ENCODE peak calls at places on chromosomes 5 and 9, in nine cellular contexts. T is upper lobe of right lung, C is Peyer's patch, O is spleen, Z is heart right ventricle, P is K562, N is left lung, B is transverse colon, D is prostate gland. K is an unnamed sample.

GRCh38 chr9:2230362-2230761 is 215.2 kb downstream of the SMARCA2 start:
- DNase-seq in O (no peak), N (no peak), D (no peak), C (no peak), B (no peak), Z (no peak), T (no peak), P (no peak), K (no peak)

GRCh38 chr9:114606068-114606467 is 5.0 kb upstream of the TMEM268 start:
- DNase-seq in Z (no peak), D (no peak), O (no peak), B (no peak), T (no peak), P (no peak), N (no peak), C (no peak), K (no peak)

GRCh38 chr5:24225051-24225450 is 419.7 kb downstream of the CDH10 start:
- DNase-seq in C (no peak), Z (no peak), B (no peak), O (no peak), T (no peak), N (no peak), D (no peak), P (no peak), K (no peak)

GRCh38 chr5:464843-465590 is 22.0 kb downstream of the EXOC3 start:
- DNase-seq in C (no peak), D (no peak), Z (no peak), O (peak), P (no peak), T (peak), B (peak), N (peak), K (peak)

GRCh38 chr9:7266911-7267555 is 509.3 kb downstream of the KDM4C start:
- DNase-seq in B (peak), P (no peak), N (peak), Z (no peak), T (no peak), D (peak), C (no peak), O (no peak), K (no peak)

GRCh38 chr9:89522261-89522978 is 24.5 kb upstream of the SEMA4D start:
- DNase-seq in Z (peak), N (no peak), O (peak), P (no peak), C (peak), D (no peak), T (no peak), B (peak), K (no peak)

GRCh38 chr5:144125163-144125726 is 45.2 kb downstream of the YIPF5 start:
- DNase-seq in B (no peak), O (no peak), N (no peak), D (no peak), P (no peak), C (no peak), T (no peak), Z (no peak), K (no peak)

GRCh38 chr9:76044420-76044819 is 153.9 kb downstream of the PCSK5 start:
- DNase-seq in T (no peak), Z (no peak), P (no peak), N (no peak), B (no peak), O (no peak), D (no peak), C (no peak), K (no peak)

GRCh38 chr9:91724609-91725505 is 225.2 kb downstream of the ROR2 start:
- DNase-seq in D (no peak), T (no peak), P (no peak), N (no peak), C (peak), O (no peak), Z (no peak), B (no peak), K (no peak)

GRCh38 chr9:127730262-127730661 is 4.8 kb downstream of the TOR2A start:
- DNase-seq in N (no peak), P (no peak), T (no peak), D (no peak), B (no peak), O (no peak), C (no peak), Z (no peak), K (no peak)

GRCh38 chr9:108086624-108087023 is 597.1 kb upstream of the KLF4 start:
- DNase-seq in C (no peak), O (no peak), D (no peak), T (no peak), Z (no peak), N (no peak), P (no peak), B (no peak), K (no peak)

GRCh38 chr9:34654317-34655083 is 2.5 kb downstream of the IL11RA start:
- DNase-seq in N (no peak), P (no peak), C (no peak), T (no peak), Z (peak), B (peak), D (peak), O (peak), K (peak)

GRCh38 chr5:77168187-77168883 is 42.1 kb upstream of the PDE8B start:
- DNase-seq in T (peak), D (peak), B (peak), P (no peak), Z (peak), C (no peak), N (peak), O (peak), K (peak)

GRCh38 chr9:21549251-21549765 is 67.2 kb upstream of the IFNE start:
- DNase-seq in D (peak), B (peak), O (no peak), T (no peak), C (no peak), P (no peak), Z (no peak), N (no peak), K (no peak)

GRCh38 chr9:81649475-81649874 is 39.9 kb downstream of the TLE1 start:
- DNase-seq in P (no peak), T (no peak), B (peak), N (no peak), C (no peak), O (no peak), Z (no peak), D (no peak), K (no peak)

GRCh38 chr5:113199122-113199905 is 222.7 kb downstream of the DCP2 start:
- DNase-seq in B (no peak), N (no peak), P (no peak), T (no peak), O (no peak), D (no peak), C (no peak), Z (no peak), K (no peak)

GRCh38 chr5:32936329-32936728 is 225.2 kb downstream of the NPR3 start:
- DNase-seq in C (no peak), O (no peak), Z (no peak), P (no peak), B (no peak), D (no peak), T (no peak), N (no peak), K (no peak)

DNA sequence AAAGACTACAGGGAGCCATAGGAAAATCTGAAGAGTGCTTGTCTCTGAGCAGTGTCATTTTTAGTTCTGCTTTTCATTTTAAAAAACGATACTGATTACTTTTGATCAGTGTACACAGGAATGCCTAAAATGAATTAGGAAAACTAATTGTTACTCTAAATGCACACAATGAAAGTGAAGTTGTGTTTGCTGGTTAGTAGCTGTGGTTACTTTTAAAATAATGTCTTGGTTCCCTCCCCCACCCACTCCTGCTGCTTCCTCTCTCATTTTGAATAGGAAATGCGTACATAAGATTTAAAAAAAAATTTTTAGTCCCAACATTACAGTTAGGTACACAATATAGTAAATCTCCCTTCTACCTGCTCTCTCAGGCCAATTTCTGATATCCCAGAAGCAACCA is 47.5 kb upstream of the PLPP1 start:
- DNase-seq in B (no peak), C (no peak), O (no peak), P (no peak), T (no peak), D (no peak), N (no peak), Z (no peak), K (no peak)
- H3K4me3 ChIP-seq in B (no peak), C (no peak), O (no peak), P (no peak), T (no peak), D (no peak), N (no peak), Z (no peak), K (no peak)

GRCh38 chr5:10557747-10558295 is 6.0 kb upstream of the ANKRD33B start:
- DNase-seq in N (no peak), T (no peak), O (no peak), D (no peak), B (no peak), P (no peak), Z (no peak), C (no peak), K (no peak)
- H3K27ac ChIP-seq in N (no peak), T (no peak), O (peak), D (no peak), B (no peak), P (no peak), Z (no peak), C (no peak), K (no peak)

GRCh38 chr5:3278643-3279042 is 317.0 kb upstream of the IRX1 start:
- DNase-seq in D (no peak), Z (no peak), B (no peak), T (no peak), C (no peak), O (no peak), P (no peak), N (no peak), K (no peak)

GRCh38 chr5:3281346-3281745 is 314.3 kb upstream of the IRX1 start:
- DNase-seq in C (no peak), P (no peak), Z (no peak), T (no peak), B (no peak), N (no peak), O (no peak), D (no peak), K (no peak)

GRCh38 chr5:3282841-3283240 is 312.8 kb upstream of the IRX1 start:
- DNase-seq in N (no peak), D (no peak), P (no peak), T (no peak), Z (no peak), B (no peak), O (no peak), C (no peak), K (no peak)

GRCh38 chr5:3276891-3277290 is 318.7 kb upstream of the IRX1 start:
- DNase-seq in B (no peak), Z (no peak), O (no peak), N (no peak), T (no peak), C (no peak), D (no peak), P (no peak), K (no peak)

GRCh38 chr5:3277590-3278196 is 317.9 kb upstream of the IRX1 start:
- DNase-seq in O (no peak), N (no peak), C (no peak), D (no peak), P (no peak), B (no peak), T (no peak), Z (no peak), K (no peak)
- TF ChIP-seq CTCF in O (no peak), N (no peak), C (no peak), D (no peak), P (no peak), B (no peak), T (no peak), Z (no peak), K (no peak)

GRCh38 chr9:126621056-126621918 is 7.6 kb downstream of the LMX1B start:
- DNase-seq in O (no peak), N (peak), D (no peak), C (no peak), T (no peak), Z (no peak), B (no peak), P (no peak), K (no peak)

GRCh38 chr9:126622872-126623271 is 9.1 kb downstream of the LMX1B start:
- DNase-seq in N (peak), Z (no peak), B (no peak), T (no peak), C (no peak), O (no peak), D (no peak), P (no peak), K (no peak)

GRCh38 chr9:126620478-126620877 is 6.8 kb downstream of the LMX1B start:
- DNase-seq in D (no peak), Z (no peak), C (no peak), N (peak), B (no peak), T (no peak), P (no peak), O (no peak), K (no peak)

GRCh38 chr9:126623314-126623666 is 9.6 kb downstream of the LMX1B start:
- DNase-seq in N (peak), B (no peak), T (no peak), Z (no peak), D (no peak), C (no peak), O (no peak), P (no peak), K (no peak)

GRCh38 chr9:126621919-126622735 is 8.4 kb downstream of the LMX1B start:
- DNase-seq in O (no peak), N (peak), C (no peak), B (no peak), Z (no peak), T (no peak), D (no peak), P (no peak), K (no peak)
- H3K4me3 ChIP-seq in O (no peak), N (no peak), C (no peak), B (no peak), Z (no peak), T (no peak), D (no peak), P (no peak), K (no peak)

DNA sequence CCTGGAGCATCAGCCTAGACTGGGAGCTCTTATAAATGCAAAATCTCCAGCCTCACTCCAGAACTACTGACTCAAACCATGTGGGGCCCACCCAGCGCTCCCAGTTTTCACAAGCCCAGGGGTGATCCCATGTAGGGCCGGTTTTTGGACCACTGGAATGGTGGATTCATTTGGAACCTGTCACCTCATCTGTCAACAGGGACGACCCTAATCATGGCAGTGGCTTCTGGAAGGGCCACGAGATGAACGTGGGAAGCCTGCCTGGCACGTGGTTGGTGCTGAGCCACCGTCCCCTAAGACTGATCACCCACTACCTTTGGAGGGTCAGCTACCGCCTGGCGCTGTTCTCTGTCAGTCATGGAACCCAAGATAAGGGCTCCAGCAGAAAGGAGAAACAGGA is 16.9 kb upstream of the PHF19 start:
- DNase-seq in C (no peak), D (no peak), P (no peak), O (no peak), B (no peak), T (no peak), N (no peak), Z (no peak), K (no peak)
- H3K27ac ChIP-seq in C (peak), D (peak), P (peak), O (peak), B (peak), T (peak), N (no peak), Z (peak), K (peak)

GRCh38 chr5:156435101-156435500 is 108.1 kb downstream of the SGCD start:
- DNase-seq in T (no peak), B (no peak), D (no peak), N (no peak), P (no peak), Z (no peak), C (no peak), O (no peak), K (no peak)

GRCh38 chr5:156427315-156427714 is 100.4 kb downstream of the SGCD start:
- DNase-seq in P (no peak), O (no peak), T (no peak), D (no peak), B (no peak), Z (no peak), N (no peak), C (no peak), K (no peak)

GRCh38 chr5:156432830-156433105 is 105.8 kb downstream of the SGCD start:
- DNase-seq in N (no peak), O (no peak), C (no peak), B (no peak), D (no peak), Z (no peak), P (no peak), T (no peak), K (no peak)

GRCh38 chr5:156438076-156438475 is 111.1 kb downstream of the SGCD start:
- DNase-seq in B (no peak), T (no peak), P (no peak), N (no peak), D (no peak), O (no peak), C (no peak), Z (no peak), K (no peak)

DNA sequence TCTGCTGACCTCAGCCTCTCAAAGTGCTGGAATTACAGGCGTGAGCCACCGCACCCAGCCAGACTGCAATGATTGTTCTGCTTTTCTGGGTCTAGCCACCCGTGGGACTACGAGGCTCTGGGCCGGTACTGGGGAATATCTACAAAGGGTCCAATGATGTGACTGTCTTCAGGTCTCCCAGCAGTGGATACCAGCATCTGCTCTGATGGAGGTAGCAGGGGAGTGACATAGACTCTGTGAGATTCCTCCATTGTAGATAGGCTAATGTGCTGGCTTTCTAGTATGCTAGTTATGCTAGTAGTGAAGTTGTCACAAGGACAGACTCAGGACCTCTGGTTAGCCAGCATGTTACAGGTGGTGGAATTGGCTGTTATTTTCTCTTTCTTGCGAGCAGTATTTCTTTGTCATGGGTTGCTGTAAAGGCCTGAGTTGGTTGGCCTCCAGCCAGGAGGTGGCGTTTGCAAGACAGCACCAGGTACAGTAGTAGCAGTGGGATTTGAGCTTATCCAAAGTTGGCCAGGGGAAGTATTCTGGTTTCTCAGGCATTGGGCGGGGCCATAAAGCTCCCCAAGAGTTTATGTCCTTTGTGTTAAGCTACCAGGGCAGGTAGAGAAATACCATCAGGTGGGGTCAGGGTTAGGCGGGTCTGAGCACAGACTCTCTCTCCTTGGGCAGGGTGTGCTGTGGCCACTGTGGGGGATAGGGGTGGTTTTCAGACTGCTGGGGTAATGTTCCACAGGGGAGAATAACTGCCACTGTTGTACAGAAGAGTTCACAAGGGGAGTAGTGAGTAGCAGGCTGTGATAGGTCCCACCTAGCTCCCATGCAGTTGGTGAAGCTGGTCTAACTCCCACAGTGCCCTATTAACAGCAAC is 105.2 kb downstream of the SGCD start:
- DNase-seq in P (no peak), Z (no peak), T (no peak), N (no peak), O (no peak), B (no peak), C (no peak), D (no peak), K (no peak)
- TF ChIP-seq CTCF in P (no peak), Z (no peak), T (no peak), N (no peak), O (no peak), B (no peak), C (no peak), D (no peak), K (no peak)

GRCh38 chr5:55820488-55820887 is 30.7 kb upstream of the IL31RA start:
- DNase-seq in Z (no peak), P (no peak), T (no peak), N (no peak), O (no peak), B (no peak), C (no peak), D (no peak), K (no peak)

GRCh38 chr5:55816342-55816741 is 34.8 kb upstream of the IL31RA start:
- DNase-seq in O (no peak), D (no peak), Z (no peak), C (no peak), B (no peak), N (no peak), T (no peak), P (no peak), K (no peak)

GRCh38 chr5:55823151-55823796 is 27.9 kb upstream of the IL31RA start:
- DNase-seq in N (no peak), C (no peak), P (no peak), T (no peak), Z (no peak), D (peak), O (no peak), B (no peak), K (no peak)

GRCh38 chr5:55817030-55817429 is 34.1 kb upstream of the IL31RA start:
- DNase-seq in D (no peak), C (no peak), O (no peak), B (no peak), Z (no peak), T (no peak), P (no peak), N (no peak), K (no peak)

DNA sequence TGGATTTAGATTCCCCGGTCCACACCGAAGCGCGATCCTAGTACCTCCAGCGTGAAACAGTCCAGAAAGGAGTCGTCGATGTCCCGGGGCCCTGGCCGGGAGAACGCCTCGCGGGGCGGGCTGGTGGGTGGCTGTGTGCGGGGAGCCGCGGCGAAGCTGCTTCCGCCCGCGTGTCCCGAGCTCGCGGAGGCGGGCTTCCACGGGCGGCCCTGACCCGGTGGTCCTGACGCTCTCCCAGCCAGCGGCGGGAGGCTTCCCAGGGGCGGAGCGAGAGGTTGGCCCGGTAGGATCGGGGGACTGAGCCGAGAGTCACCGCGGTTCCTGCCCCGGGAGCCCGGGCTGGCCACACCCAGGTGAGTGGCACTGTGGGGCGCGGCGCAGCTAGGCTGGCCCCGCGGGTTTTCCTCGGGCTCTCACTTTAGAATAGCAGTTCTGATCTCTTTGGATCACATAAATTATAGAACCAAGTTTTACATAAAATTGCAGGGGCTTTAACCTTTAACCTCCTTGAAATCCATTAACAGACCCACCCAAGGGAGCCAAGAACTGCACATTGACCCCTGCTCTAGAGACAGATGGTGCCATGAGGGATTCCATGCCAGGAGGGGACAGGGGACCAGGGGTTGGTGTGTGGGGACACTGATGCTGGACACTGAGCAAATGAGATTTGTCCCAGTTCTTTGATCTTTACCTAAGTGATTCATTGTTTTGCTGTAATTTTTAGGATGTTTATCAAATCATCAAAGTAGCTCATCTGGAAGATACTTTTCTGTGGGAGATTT is 29.2 kb upstream of the IL31RA start:
- DNase-seq in T (peak), N (peak), B (no peak), O (peak), Z (no peak), P (peak), D (no peak), C (no peak), K (no peak)
- H3K4me3 ChIP-seq in T (peak), N (peak), B (no peak), O (no peak), Z (peak), P (no peak), D (no peak), C (no peak), K (peak)

GRCh38 chr9:36316629-36317317 is 58.5 kb upstream of the GNE start:
- DNase-seq in O (no peak), C (no peak), Z (no peak), D (peak), P (no peak), T (no peak), B (peak), N (no peak), K (no peak)
- H3K27ac ChIP-seq in O (no peak), C (no peak), Z (no peak), D (peak), P (no peak), T (no peak), B (peak), N (no peak), K (no peak)

K was measured in coronary artery.